ENCODE peak calls at places on chromosomes 16 and 17, in eight cellular contexts. One of them, this sample, is unnamed.

GRCh38 chr17:35743911-35744328 is 9.1 kb downstream of the GAS2L2 start:
- DNase-seq in progenitor cell of endocrine pancreas: peak; percentile 52
- DNase-seq in NCI-H460: peak; percentile 30
- DNase-seq in ELF-1: peak; percentile 66
- DNase-seq in stimulated activated CD4-positive, alpha-beta T cell treated with anti-CD3 and anti-CD28 coated beads, Interleukin-2, amount 100 ng/mL, for 24 hours: no peak
- DNase-seq in activated CD4-positive, alpha-beta memory T cell treated with anti-CD3 and anti-CD28 coated beads, Interleukin-2, amount 10 ng/mL, durations not matched to agents 7 days and 5 days: peak; percentile 34
- DNase-seq in heart right ventricle: no peak
- DNase-seq in stimulated activated CD8-positive, alpha-beta memory T cell treated with anti-CD3 and anti-CD28 coated beads, Interleukin-2, amount 100 ng/mL, for 1 hour: no peak
- DNase-seq in this sample: no peak

GRCh38 chr16:57735755-57736418 is at the start of gene KATNB1:
- DNase-seq in progenitor cell of endocrine pancreas: no peak
- DNase-seq in NCI-H460: no peak
- DNase-seq in ELF-1: no peak
- DNase-seq in stimulated activated CD4-positive, alpha-beta T cell treated with anti-CD3 and anti-CD28 coated beads, Interleukin-2, amount 100 ng/mL, for 24 hours: no peak
- DNase-seq in activated CD4-positive, alpha-beta memory T cell treated with anti-CD3 and anti-CD28 coated beads, Interleukin-2, amount 10 ng/mL, durations not matched to agents 7 days and 5 days: no peak
- DNase-seq in heart right ventricle: no peak
- DNase-seq in stimulated activated CD8-positive, alpha-beta memory T cell treated with anti-CD3 and anti-CD28 coated beads, Interleukin-2, amount 100 ng/mL, for 1 hour: no peak
- DNase-seq in this sample: no peak

GRCh38 chr17:55448681-55449080 is 27.0 kb upstream of the MMD start:
- DNase-seq in progenitor cell of endocrine pancreas: no peak
- DNase-seq in NCI-H460: no peak
- DNase-seq in ELF-1: no peak
- DNase-seq in stimulated activated CD4-positive, alpha-beta T cell treated with anti-CD3 and anti-CD28 coated beads, Interleukin-2, amount 100 ng/mL, for 24 hours: no peak
- DNase-seq in activated CD4-positive, alpha-beta memory T cell treated with anti-CD3 and anti-CD28 coated beads, Interleukin-2, amount 10 ng/mL, durations not matched to agents 7 days and 5 days: no peak
- DNase-seq in heart right ventricle: no peak
- DNase-seq in stimulated activated CD8-positive, alpha-beta memory T cell treated with anti-CD3 and anti-CD28 coated beads, Interleukin-2, amount 100 ng/mL, for 1 hour: no peak
- DNase-seq in this sample: no peak

GRCh38 chr16:70391881-70392481 is 45.3 kb downstream of the DDX19A start:
- DNase-seq in progenitor cell of endocrine pancreas: no peak
- DNase-seq in NCI-H460: peak; percentile 16
- DNase-seq in ELF-1: no peak
- DNase-seq in stimulated activated CD4-positive, alpha-beta T cell treated with anti-CD3 and anti-CD28 coated beads, Interleukin-2, amount 100 ng/mL, for 24 hours: no peak
- DNase-seq in activated CD4-positive, alpha-beta memory T cell treated with anti-CD3 and anti-CD28 coated beads, Interleukin-2, amount 10 ng/mL, durations not matched to agents 7 days and 5 days: no peak
- DNase-seq in heart right ventricle: peak; percentile 28
- DNase-seq in stimulated activated CD8-positive, alpha-beta memory T cell treated with anti-CD3 and anti-CD28 coated beads, Interleukin-2, amount 100 ng/mL, for 1 hour: no peak
- DNase-seq in this sample: no peak

GRCh38 chr16:85556456-85557082 is 56.6 kb upstream of the GSE1 start:
- DNase-seq in progenitor cell of endocrine pancreas: peak; percentile 35
- DNase-seq in NCI-H460: no peak
- DNase-seq in ELF-1: no peak
- DNase-seq in stimulated activated CD4-positive, alpha-beta T cell treated with anti-CD3 and anti-CD28 coated beads, Interleukin-2, amount 100 ng/mL, for 24 hours: peak; percentile 65
- DNase-seq in activated CD4-positive, alpha-beta memory T cell treated with anti-CD3 and anti-CD28 coated beads, Interleukin-2, amount 10 ng/mL, durations not matched to agents 7 days and 5 days: peak; percentile 68
- DNase-seq in heart right ventricle: peak; percentile 69
- DNase-seq in stimulated activated CD8-positive, alpha-beta memory T cell treated with anti-CD3 and anti-CD28 coated beads, Interleukin-2, amount 100 ng/mL, for 1 hour: no peak
- DNase-seq in this sample: no peak

GRCh38 chr17:7440113-7440822 is 956 bp downstream of the FGF11 start:
- DNase-seq in progenitor cell of endocrine pancreas: no peak
- DNase-seq in NCI-H460: peak; percentile 26
- DNase-seq in ELF-1: peak; percentile 59
- DNase-seq in stimulated activated CD4-positive, alpha-beta T cell treated with anti-CD3 and anti-CD28 coated beads, Interleukin-2, amount 100 ng/mL, for 24 hours: peak; percentile 34
- DNase-seq in activated CD4-positive, alpha-beta memory T cell treated with anti-CD3 and anti-CD28 coated beads, Interleukin-2, amount 10 ng/mL, durations not matched to agents 7 days and 5 days: peak; percentile 52
- DNase-seq in heart right ventricle: peak; percentile 60
- DNase-seq in stimulated activated CD8-positive, alpha-beta memory T cell treated with anti-CD3 and anti-CD28 coated beads, Interleukin-2, amount 100 ng/mL, for 1 hour: no peak
- DNase-seq in this sample: no peak

GRCh38 chr17:78933959-78934568 is 8.9 kb upstream of the TIMP2 start:
- DNase-seq in progenitor cell of endocrine pancreas: peak; percentile 42
- DNase-seq in NCI-H460: peak; percentile 68
- DNase-seq in ELF-1: peak; percentile 90
- DNase-seq in stimulated activated CD4-positive, alpha-beta T cell treated with anti-CD3 and anti-CD28 coated beads, Interleukin-2, amount 100 ng/mL, for 24 hours: no peak
- DNase-seq in activated CD4-positive, alpha-beta memory T cell treated with anti-CD3 and anti-CD28 coated beads, Interleukin-2, amount 10 ng/mL, durations not matched to agents 7 days and 5 days: no peak
- DNase-seq in heart right ventricle: peak; percentile 94
- DNase-seq in stimulated activated CD8-positive, alpha-beta memory T cell treated with anti-CD3 and anti-CD28 coated beads, Interleukin-2, amount 100 ng/mL, for 1 hour: no peak
- DNase-seq in this sample: peak; percentile 99

GRCh38 chr17:31435581-31435980 is 44.1 kb downstream of the RAB11FIP4 start:
- DNase-seq in progenitor cell of endocrine pancreas: no peak
- DNase-seq in NCI-H460: no peak
- DNase-seq in ELF-1: no peak
- DNase-seq in stimulated activated CD4-positive, alpha-beta T cell treated with anti-CD3 and anti-CD28 coated beads, Interleukin-2, amount 100 ng/mL, for 24 hours: no peak
- DNase-seq in activated CD4-positive, alpha-beta memory T cell treated with anti-CD3 and anti-CD28 coated beads, Interleukin-2, amount 10 ng/mL, durations not matched to agents 7 days and 5 days: no peak
- DNase-seq in heart right ventricle: no peak
- DNase-seq in stimulated activated CD8-positive, alpha-beta memory T cell treated with anti-CD3 and anti-CD28 coated beads, Interleukin-2, amount 100 ng/mL, for 1 hour: no peak
- DNase-seq in this sample: no peak

GRCh38 chr16:86805210-86805609 is 226.9 kb downstream of the FOXL1 start:
- DNase-seq in progenitor cell of endocrine pancreas: no peak
- DNase-seq in NCI-H460: no peak
- DNase-seq in ELF-1: no peak
- DNase-seq in stimulated activated CD4-positive, alpha-beta T cell treated with anti-CD3 and anti-CD28 coated beads, Interleukin-2, amount 100 ng/mL, for 24 hours: no peak
- DNase-seq in activated CD4-positive, alpha-beta memory T cell treated with anti-CD3 and anti-CD28 coated beads, Interleukin-2, amount 10 ng/mL, durations not matched to agents 7 days and 5 days: no peak
- DNase-seq in heart right ventricle: peak; percentile 34
- DNase-seq in stimulated activated CD8-positive, alpha-beta memory T cell treated with anti-CD3 and anti-CD28 coated beads, Interleukin-2, amount 100 ng/mL, for 1 hour: no peak
- DNase-seq in this sample: no peak

GRCh38 chr17:55612691-55613141 is 101.5 kb upstream of the SMIM36 start:
- DNase-seq in progenitor cell of endocrine pancreas: no peak
- DNase-seq in NCI-H460: no peak
- DNase-seq in ELF-1: no peak
- DNase-seq in stimulated activated CD4-positive, alpha-beta T cell treated with anti-CD3 and anti-CD28 coated beads, Interleukin-2, amount 100 ng/mL, for 24 hours: no peak
- DNase-seq in activated CD4-positive, alpha-beta memory T cell treated with anti-CD3 and anti-CD28 coated beads, Interleukin-2, amount 10 ng/mL, durations not matched to agents 7 days and 5 days: no peak
- DNase-seq in heart right ventricle: no peak
- DNase-seq in stimulated activated CD8-positive, alpha-beta memory T cell treated with anti-CD3 and anti-CD28 coated beads, Interleukin-2, amount 100 ng/mL, for 1 hour: no peak
- DNase-seq in this sample: no peak

GRCh38 chr17:52419256-52419655 is 260.7 kb upstream of the CA10 start:
- DNase-seq in progenitor cell of endocrine pancreas: no peak
- DNase-seq in NCI-H460: no peak
- DNase-seq in ELF-1: no peak
- DNase-seq in stimulated activated CD4-positive, alpha-beta T cell treated with anti-CD3 and anti-CD28 coated beads, Interleukin-2, amount 100 ng/mL, for 24 hours: no peak
- DNase-seq in activated CD4-positive, alpha-beta memory T cell treated with anti-CD3 and anti-CD28 coated beads, Interleukin-2, amount 10 ng/mL, durations not matched to agents 7 days and 5 days: no peak
- DNase-seq in heart right ventricle: no peak
- DNase-seq in stimulated activated CD8-positive, alpha-beta memory T cell treated with anti-CD3 and anti-CD28 coated beads, Interleukin-2, amount 100 ng/mL, for 1 hour: no peak
- DNase-seq in this sample: no peak

GRCh38 chr17:59094921-59095530 is 11.7 kb downstream of the TRIM37 start:
- DNase-seq in progenitor cell of endocrine pancreas: no peak
- DNase-seq in NCI-H460: no peak
- DNase-seq in ELF-1: no peak
- DNase-seq in stimulated activated CD4-positive, alpha-beta T cell treated with anti-CD3 and anti-CD28 coated beads, Interleukin-2, amount 100 ng/mL, for 24 hours: no peak
- DNase-seq in activated CD4-positive, alpha-beta memory T cell treated with anti-CD3 and anti-CD28 coated beads, Interleukin-2, amount 10 ng/mL, durations not matched to agents 7 days and 5 days: no peak
- DNase-seq in heart right ventricle: no peak
- DNase-seq in stimulated activated CD8-positive, alpha-beta memory T cell treated with anti-CD3 and anti-CD28 coated beads, Interleukin-2, amount 100 ng/mL, for 1 hour: no peak
- DNase-seq in this sample: no peak

GRCh38 chr16:48323783-48324775 is 61.1 kb downstream of the SIAH1 start:
- DNase-seq in progenitor cell of endocrine pancreas: no peak
- DNase-seq in NCI-H460: no peak
- DNase-seq in ELF-1: no peak
- DNase-seq in stimulated activated CD4-positive, alpha-beta T cell treated with anti-CD3 and anti-CD28 coated beads, Interleukin-2, amount 100 ng/mL, for 24 hours: no peak
- DNase-seq in activated CD4-positive, alpha-beta memory T cell treated with anti-CD3 and anti-CD28 coated beads, Interleukin-2, amount 10 ng/mL, durations not matched to agents 7 days and 5 days: no peak
- DNase-seq in heart right ventricle: no peak
- DNase-seq in stimulated activated CD8-positive, alpha-beta memory T cell treated with anti-CD3 and anti-CD28 coated beads, Interleukin-2, amount 100 ng/mL, for 1 hour: no peak
- DNase-seq in this sample: no peak

This sample was measured in esophagus muscularis mucosa.